ENCODE peak calls at places on chromosomes 13 and 19, in ten cellular contexts. One of them, this sample, is unnamed.

GRCh38 chr13:32932376-32932775 is 83.8 kb upstream of the KL start:
- DNase-seq in ascending aorta: no peak
- DNase-seq in fibroblast of lung: no peak
- DNase-seq in tibial nerve: no peak
- DNase-seq in psoas muscle: no peak
- DNase-seq in A172: no peak
- DNase-seq in activated CD4-positive, CD25-positive, alpha-beta regulatory T cell treated with anti-CD3 and anti-CD28 coated beads, Interleukin-2, amount 50 U/mL, for 16 hours: no peak
- DNase-seq in stimulated activated naive B cell treated with anti-CD40 and anti-IgM and Interleukin-4, amounts not matched to agents 10 μg/mL and 1 μg/mL and 100 μg/mL, for 72 hours: no peak
- DNase-seq in foreskin fibroblast: no peak
- DNase-seq in HT-29: no peak
- DNase-seq in this sample: no peak

GRCh38 chr13:78382946-78383542 is 220.3 kb downstream of the POU4F1 start:
- DNase-seq in ascending aorta: no peak
- DNase-seq in fibroblast of lung: peak; percentile 31
- DNase-seq in tibial nerve: no peak
- DNase-seq in psoas muscle: no peak
- DNase-seq in A172: no peak
- DNase-seq in activated CD4-positive, CD25-positive, alpha-beta regulatory T cell treated with anti-CD3 and anti-CD28 coated beads, Interleukin-2, amount 50 U/mL, for 16 hours: no peak
- DNase-seq in stimulated activated naive B cell treated with anti-CD40 and anti-IgM and Interleukin-4, amounts not matched to agents 10 μg/mL and 1 μg/mL and 100 μg/mL, for 72 hours: no peak
- DNase-seq in foreskin fibroblast: no peak
- DNase-seq in HT-29: no peak
- DNase-seq in this sample: no peak

GRCh38 chr19:47027586-47028371 is 8.1 kb downstream of the NPAS1 start:
- DNase-seq in ascending aorta: no peak
- DNase-seq in fibroblast of lung: no peak
- DNase-seq in tibial nerve: no peak
- DNase-seq in psoas muscle: no peak
- DNase-seq in A172: no peak
- DNase-seq in activated CD4-positive, CD25-positive, alpha-beta regulatory T cell treated with anti-CD3 and anti-CD28 coated beads, Interleukin-2, amount 50 U/mL, for 16 hours: no peak
- DNase-seq in stimulated activated naive B cell treated with anti-CD40 and anti-IgM and Interleukin-4, amounts not matched to agents 10 μg/mL and 1 μg/mL and 100 μg/mL, for 72 hours: no peak
- DNase-seq in foreskin fibroblast: no peak
- DNase-seq in HT-29: no peak
- DNase-seq in this sample: no peak

GRCh38 chr13:75226755-75227435 is 255.1 kb downstream of the TBC1D4 start:
- DNase-seq in ascending aorta: no peak
- DNase-seq in fibroblast of lung: peak; percentile 88
- DNase-seq in tibial nerve: no peak
- DNase-seq in psoas muscle: no peak
- DNase-seq in A172: peak; percentile 92
- DNase-seq in activated CD4-positive, CD25-positive, alpha-beta regulatory T cell treated with anti-CD3 and anti-CD28 coated beads, Interleukin-2, amount 50 U/mL, for 16 hours: no peak
- DNase-seq in stimulated activated naive B cell treated with anti-CD40 and anti-IgM and Interleukin-4, amounts not matched to agents 10 μg/mL and 1 μg/mL and 100 μg/mL, for 72 hours: no peak
- DNase-seq in foreskin fibroblast: peak; percentile 90
- DNase-seq in HT-29: no peak
- DNase-seq in this sample: no peak

GRCh38 chr19:6802336-6803035 is 30.0 kb downstream of the VAV1 start:
- DNase-seq in ascending aorta: peak; percentile 28
- DNase-seq in fibroblast of lung: no peak
- DNase-seq in tibial nerve: no peak
- DNase-seq in psoas muscle: peak; percentile 27
- DNase-seq in A172: peak; percentile 38
- DNase-seq in activated CD4-positive, CD25-positive, alpha-beta regulatory T cell treated with anti-CD3 and anti-CD28 coated beads, Interleukin-2, amount 50 U/mL, for 16 hours: peak; percentile 39
- DNase-seq in stimulated activated naive B cell treated with anti-CD40 and anti-IgM and Interleukin-4, amounts not matched to agents 10 μg/mL and 1 μg/mL and 100 μg/mL, for 72 hours: peak; percentile 75
- DNase-seq in foreskin fibroblast: no peak
- DNase-seq in HT-29: no peak
- DNase-seq in this sample: peak; percentile 28

GRCh38 chr13:74287672-74288169 is 153.5 kb upstream of the KLF12 start:
- DNase-seq in ascending aorta: peak; percentile 47
- DNase-seq in fibroblast of lung: peak; percentile 90
- DNase-seq in tibial nerve: peak; percentile 50
- DNase-seq in psoas muscle: peak; percentile 71
- DNase-seq in A172: peak; percentile 14
- DNase-seq in activated CD4-positive, CD25-positive, alpha-beta regulatory T cell treated with anti-CD3 and anti-CD28 coated beads, Interleukin-2, amount 50 U/mL, for 16 hours: peak; percentile 49
- DNase-seq in stimulated activated naive B cell treated with anti-CD40 and anti-IgM and Interleukin-4, amounts not matched to agents 10 μg/mL and 1 μg/mL and 100 μg/mL, for 72 hours: peak; percentile 50
- DNase-seq in foreskin fibroblast: peak; percentile 87
- DNase-seq in HT-29: peak; percentile 98
- DNase-seq in this sample: peak; percentile 14

GRCh38 chr13:56659041-56659471 is 481.7 kb upstream of the PRR20A start:
- DNase-seq in ascending aorta: no peak
- DNase-seq in fibroblast of lung: no peak
- DNase-seq in tibial nerve: no peak
- DNase-seq in psoas muscle: no peak
- DNase-seq in A172: no peak
- DNase-seq in activated CD4-positive, CD25-positive, alpha-beta regulatory T cell treated with anti-CD3 and anti-CD28 coated beads, Interleukin-2, amount 50 U/mL, for 16 hours: no peak
- DNase-seq in stimulated activated naive B cell treated with anti-CD40 and anti-IgM and Interleukin-4, amounts not matched to agents 10 μg/mL and 1 μg/mL and 100 μg/mL, for 72 hours: no peak
- DNase-seq in foreskin fibroblast: no peak
- DNase-seq in HT-29: no peak
- DNase-seq in this sample: no peak

GRCh38 chr19:12788682-12789097 is 2.6 kb upstream of the JUNB start:
- DNase-seq in ascending aorta: peak; percentile 57
- DNase-seq in fibroblast of lung: peak; percentile 63
- DNase-seq in tibial nerve: no peak
- DNase-seq in psoas muscle: peak; percentile 85
- DNase-seq in A172: peak; percentile 81
- DNase-seq in activated CD4-positive, CD25-positive, alpha-beta regulatory T cell treated with anti-CD3 and anti-CD28 coated beads, Interleukin-2, amount 50 U/mL, for 16 hours: no peak
- DNase-seq in stimulated activated naive B cell treated with anti-CD40 and anti-IgM and Interleukin-4, amounts not matched to agents 10 μg/mL and 1 μg/mL and 100 μg/mL, for 72 hours: peak; percentile 90
- DNase-seq in foreskin fibroblast: peak; percentile 87
- DNase-seq in HT-29: peak; percentile 75
- DNase-seq in this sample: no peak

GRCh38 chr13:75986818-75987217 is 350.7 kb downstream of the LMO7 start:
- DNase-seq in ascending aorta: no peak
- DNase-seq in fibroblast of lung: no peak
- DNase-seq in tibial nerve: no peak
- DNase-seq in psoas muscle: no peak
- DNase-seq in A172: no peak
- DNase-seq in activated CD4-positive, CD25-positive, alpha-beta regulatory T cell treated with anti-CD3 and anti-CD28 coated beads, Interleukin-2, amount 50 U/mL, for 16 hours: no peak
- DNase-seq in stimulated activated naive B cell treated with anti-CD40 and anti-IgM and Interleukin-4, amounts not matched to agents 10 μg/mL and 1 μg/mL and 100 μg/mL, for 72 hours: no peak
- DNase-seq in foreskin fibroblast: no peak
- DNase-seq in HT-29: no peak
- DNase-seq in this sample: peak; percentile 2

GRCh38 chr13:35964764-35965163 is 166.4 kb downstream of the DCLK1 start:
- DNase-seq in ascending aorta: no peak
- DNase-seq in fibroblast of lung: peak; percentile 95
- DNase-seq in tibial nerve: no peak
- DNase-seq in psoas muscle: no peak
- DNase-seq in A172: no peak
- DNase-seq in activated CD4-positive, CD25-positive, alpha-beta regulatory T cell treated with anti-CD3 and anti-CD28 coated beads, Interleukin-2, amount 50 U/mL, for 16 hours: no peak
- DNase-seq in stimulated activated naive B cell treated with anti-CD40 and anti-IgM and Interleukin-4, amounts not matched to agents 10 μg/mL and 1 μg/mL and 100 μg/mL, for 72 hours: no peak
- DNase-seq in foreskin fibroblast: peak; percentile 86
- DNase-seq in HT-29: no peak
- DNase-seq in this sample: no peak

GRCh38 chr13:97298816-97299215 is 76.7 kb downstream of the MBNL2 start:
- DNase-seq in ascending aorta: no peak
- DNase-seq in fibroblast of lung: peak; percentile 33
- DNase-seq in tibial nerve: no peak
- DNase-seq in psoas muscle: no peak
- DNase-seq in A172: no peak
- DNase-seq in activated CD4-positive, CD25-positive, alpha-beta regulatory T cell treated with anti-CD3 and anti-CD28 coated beads, Interleukin-2, amount 50 U/mL, for 16 hours: no peak
- DNase-seq in stimulated activated naive B cell treated with anti-CD40 and anti-IgM and Interleukin-4, amounts not matched to agents 10 μg/mL and 1 μg/mL and 100 μg/mL, for 72 hours: no peak
- DNase-seq in foreskin fibroblast: peak; percentile 48
- DNase-seq in HT-29: no peak
- DNase-seq in this sample: no peak

GRCh38 chr19:32896516-32897214 is 27.1 kb upstream of the SLC7A9 start:
- DNase-seq in ascending aorta: no peak
- DNase-seq in fibroblast of lung: peak; percentile 21
- DNase-seq in tibial nerve: no peak
- DNase-seq in psoas muscle: no peak
- DNase-seq in A172: no peak
- DNase-seq in activated CD4-positive, CD25-positive, alpha-beta regulatory T cell treated with anti-CD3 and anti-CD28 coated beads, Interleukin-2, amount 50 U/mL, for 16 hours: no peak
- DNase-seq in stimulated activated naive B cell treated with anti-CD40 and anti-IgM and Interleukin-4, amounts not matched to agents 10 μg/mL and 1 μg/mL and 100 μg/mL, for 72 hours: no peak
- DNase-seq in foreskin fibroblast: peak; percentile 11
- DNase-seq in HT-29: no peak
- DNase-seq in this sample: no peak

GRCh38 chr13:51614350-51614786 is 30.1 kb downstream of the WDFY2 start:
- DNase-seq in ascending aorta: no peak
- DNase-seq in fibroblast of lung: no peak
- DNase-seq in tibial nerve: no peak
- DNase-seq in psoas muscle: peak; percentile 32
- DNase-seq in A172: no peak
- DNase-seq in activated CD4-positive, CD25-positive, alpha-beta regulatory T cell treated with anti-CD3 and anti-CD28 coated beads, Interleukin-2, amount 50 U/mL, for 16 hours: no peak
- DNase-seq in stimulated activated naive B cell treated with anti-CD40 and anti-IgM and Interleukin-4, amounts not matched to agents 10 μg/mL and 1 μg/mL and 100 μg/mL, for 72 hours: peak; percentile 21
- DNase-seq in foreskin fibroblast: peak; percentile 71
- DNase-seq in HT-29: peak; percentile 68
- DNase-seq in this sample: peak; percentile 35

GRCh38 chr19:55251296-55252081 is 7.3 kb downstream of the PPP6R1 start:
- DNase-seq in ascending aorta: no peak
- DNase-seq in fibroblast of lung: no peak
- DNase-seq in tibial nerve: no peak
- DNase-seq in psoas muscle: no peak
- DNase-seq in A172: peak; percentile 81
- DNase-seq in activated CD4-positive, CD25-positive, alpha-beta regulatory T cell treated with anti-CD3 and anti-CD28 coated beads, Interleukin-2, amount 50 U/mL, for 16 hours: no peak
- DNase-seq in stimulated activated naive B cell treated with anti-CD40 and anti-IgM and Interleukin-4, amounts not matched to agents 10 μg/mL and 1 μg/mL and 100 μg/mL, for 72 hours: peak; percentile 57
- DNase-seq in foreskin fibroblast: no peak
- DNase-seq in HT-29: peak; percentile 45
- DNase-seq in this sample: no peak

GRCh38 chr13:97781891-97782305 is 171.6 kb upstream of the IPO5 start:
- DNase-seq in ascending aorta: peak; percentile 16
- DNase-seq in fibroblast of lung: no peak
- DNase-seq in tibial nerve: no peak
- DNase-seq in psoas muscle: no peak
- DNase-seq in A172: no peak
- DNase-seq in activated CD4-positive, CD25-positive, alpha-beta regulatory T cell treated with anti-CD3 and anti-CD28 coated beads, Interleukin-2, amount 50 U/mL, for 16 hours: no peak
- DNase-seq in stimulated activated naive B cell treated with anti-CD40 and anti-IgM and Interleukin-4, amounts not matched to agents 10 μg/mL and 1 μg/mL and 100 μg/mL, for 72 hours: no peak
- DNase-seq in foreskin fibroblast: no peak
- DNase-seq in HT-29: no peak
- DNase-seq in this sample: no peak

GRCh38 chr19:53172892-53173291 is 14.0 kb upstream of the ZNF347 start:
- DNase-seq in ascending aorta: no peak
- DNase-seq in fibroblast of lung: peak; percentile 39
- DNase-seq in tibial nerve: no peak
- DNase-seq in psoas muscle: no peak
- DNase-seq in A172: no peak
- DNase-seq in activated CD4-positive, CD25-positive, alpha-beta regulatory T cell treated with anti-CD3 and anti-CD28 coated beads, Interleukin-2, amount 50 U/mL, for 16 hours: no peak
- DNase-seq in stimulated activated naive B cell treated with anti-CD40 and anti-IgM and Interleukin-4, amounts not matched to agents 10 μg/mL and 1 μg/mL and 100 μg/mL, for 72 hours: no peak
- DNase-seq in foreskin fibroblast: peak; percentile 60
- DNase-seq in HT-29: no peak
- DNase-seq in this sample: no peak

GRCh38 chr19:43463381-43464088 is 1.9 kb downstream of the LYPD3 start:
- DNase-seq in ascending aorta: peak; percentile 90
- DNase-seq in fibroblast of lung: peak; percentile 91
- DNase-seq in tibial nerve: peak; percentile 96
- DNase-seq in psoas muscle: peak; percentile 95
- DNase-seq in A172: peak; percentile 91
- DNase-seq in activated CD4-positive, CD25-positive, alpha-beta regulatory T cell treated with anti-CD3 and anti-CD28 coated beads, Interleukin-2, amount 50 U/mL, for 16 hours: peak; percentile 98
- DNase-seq in stimulated activated naive B cell treated with anti-CD40 and anti-IgM and Interleukin-4, amounts not matched to agents 10 μg/mL and 1 μg/mL and 100 μg/mL, for 72 hours: peak; percentile 94
- DNase-seq in foreskin fibroblast: peak; percentile 95
- DNase-seq in HT-29: peak; percentile 99
- DNase-seq in this sample: peak; percentile 96

GRCh38 chr19:40630571-40631160 is 29.5 kb downstream of the LTBP4 start:
- DNase-seq in ascending aorta: no peak
- DNase-seq in fibroblast of lung: no peak
- DNase-seq in tibial nerve: no peak
- DNase-seq in psoas muscle: no peak
- DNase-seq in A172: no peak
- DNase-seq in activated CD4-positive, CD25-positive, alpha-beta regulatory T cell treated with anti-CD3 and anti-CD28 coated beads, Interleukin-2, amount 50 U/mL, for 16 hours: no peak
- DNase-seq in stimulated activated naive B cell treated with anti-CD40 and anti-IgM and Interleukin-4, amounts not matched to agents 10 μg/mL and 1 μg/mL and 100 μg/mL, for 72 hours: no peak
- DNase-seq in foreskin fibroblast: no peak
- DNase-seq in HT-29: no peak
- DNase-seq in this sample: no peak

GRCh38 chr13:49958321-49958720 is 22.2 kb upstream of the SPRYD7 start:
- DNase-seq in ascending aorta: no peak
- DNase-seq in fibroblast of lung: no peak
- DNase-seq in tibial nerve: no peak
- DNase-seq in psoas muscle: no peak
- DNase-seq in A172: no peak
- DNase-seq in activated CD4-positive, CD25-positive, alpha-beta regulatory T cell treated with anti-CD3 and anti-CD28 coated beads, Interleukin-2, amount 50 U/mL, for 16 hours: no peak
- DNase-seq in stimulated activated naive B cell treated with anti-CD40 and anti-IgM and Interleukin-4, amounts not matched to agents 10 μg/mL and 1 μg/mL and 100 μg/mL, for 72 hours: no peak
- DNase-seq in foreskin fibroblast: peak; percentile 19
- DNase-seq in HT-29: no peak
- DNase-seq in this sample: no peak

GRCh38 chr13:49828452-49828851 is 36.0 kb upstream of the KPNA3 start:
- DNase-seq in ascending aorta: no peak
- DNase-seq in fibroblast of lung: no peak
- DNase-seq in tibial nerve: no peak
- DNase-seq in psoas muscle: no peak
- DNase-seq in A172: no peak
- DNase-seq in activated CD4-positive, CD25-positive, alpha-beta regulatory T cell treated with anti-CD3 and anti-CD28 coated beads, Interleukin-2, amount 50 U/mL, for 16 hours: no peak
- DNase-seq in stimulated activated naive B cell treated with anti-CD40 and anti-IgM and Interleukin-4, amounts not matched to agents 10 μg/mL and 1 μg/mL and 100 μg/mL, for 72 hours: no peak
- DNase-seq in foreskin fibroblast: no peak
- DNase-seq in HT-29: peak; percentile 22
- DNase-seq in this sample: no peak

GRCh38 chr19:11242864-11243797 is 3.7 kb downstream of the ANGPTL8 start:
- DNase-seq in ascending aorta: peak; percentile 70
- DNase-seq in fibroblast of lung: peak; percentile 86
- DNase-seq in tibial nerve: peak; percentile 94
- DNase-seq in psoas muscle: peak; percentile 93
- DNase-seq in A172: peak; percentile 84
- DNase-seq in activated CD4-positive, CD25-positive, alpha-beta regulatory T cell treated with anti-CD3 and anti-CD28 coated beads, Interleukin-2, amount 50 U/mL, for 16 hours: peak; percentile 70
- DNase-seq in stimulated activated naive B cell treated with anti-CD40 and anti-IgM and Interleukin-4, amounts not matched to agents 10 μg/mL and 1 μg/mL and 100 μg/mL, for 72 hours: peak; percentile 70
- DNase-seq in foreskin fibroblast: peak; percentile 91
- DNase-seq in HT-29: peak; percentile 85
- DNase-seq in this sample: peak; percentile 99

GRCh38 chr19:6271721-6272410 is 7.9 kb downstream of the MLLT1 start:
- DNase-seq in ascending aorta: no peak
- DNase-seq in fibroblast of lung: peak; percentile 74
- DNase-seq in tibial nerve: peak; percentile 64
- DNase-seq in psoas muscle: peak; percentile 91
- DNase-seq in A172: no peak
- DNase-seq in activated CD4-positive, CD25-positive, alpha-beta regulatory T cell treated with anti-CD3 and anti-CD28 coated beads, Interleukin-2, amount 50 U/mL, for 16 hours: no peak
- DNase-seq in stimulated activated naive B cell treated with anti-CD40 and anti-IgM and Interleukin-4, amounts not matched to agents 10 μg/mL and 1 μg/mL and 100 μg/mL, for 72 hours: no peak
- DNase-seq in foreskin fibroblast: peak; percentile 82
- DNase-seq in HT-29: no peak
- DNase-seq in this sample: no peak

GRCh38 chr19:9883231-9883758 is 48.2 kb downstream of the PIN1 start:
- DNase-seq in ascending aorta: no peak
- DNase-seq in fibroblast of lung: no peak
- DNase-seq in tibial nerve: no peak
- DNase-seq in psoas muscle: no peak
- DNase-seq in A172: no peak
- DNase-seq in activated CD4-positive, CD25-positive, alpha-beta regulatory T cell treated with anti-CD3 and anti-CD28 coated beads, Interleukin-2, amount 50 U/mL, for 16 hours: no peak
- DNase-seq in stimulated activated naive B cell treated with anti-CD40 and anti-IgM and Interleukin-4, amounts not matched to agents 10 μg/mL and 1 μg/mL and 100 μg/mL, for 72 hours: no peak
- DNase-seq in foreskin fibroblast: no peak
- DNase-seq in HT-29: no peak
- DNase-seq in this sample: no peak

GRCh38 chr13:44819762-44820161 is 169.5 kb downstream of the NUFIP1 start:
- DNase-seq in ascending aorta: no peak
- DNase-seq in fibroblast of lung: peak; percentile 54
- DNase-seq in tibial nerve: no peak
- DNase-seq in psoas muscle: no peak
- DNase-seq in A172: no peak
- DNase-seq in activated CD4-positive, CD25-positive, alpha-beta regulatory T cell treated with anti-CD3 and anti-CD28 coated beads, Interleukin-2, amount 50 U/mL, for 16 hours: no peak
- DNase-seq in stimulated activated naive B cell treated with anti-CD40 and anti-IgM and Interleukin-4, amounts not matched to agents 10 μg/mL and 1 μg/mL and 100 μg/mL, for 72 hours: no peak
- DNase-seq in foreskin fibroblast: no peak
- DNase-seq in HT-29: no peak
- DNase-seq in this sample: no peak

GRCh38 chr19:21697171-21697570 is 70.2 kb downstream of the ZNF100 start:
- DNase-seq in ascending aorta: no peak
- DNase-seq in fibroblast of lung: no peak
- DNase-seq in tibial nerve: no peak
- DNase-seq in psoas muscle: no peak
- DNase-seq in A172: no peak
- DNase-seq in activated CD4-positive, CD25-positive, alpha-beta regulatory T cell treated with anti-CD3 and anti-CD28 coated beads, Interleukin-2, amount 50 U/mL, for 16 hours: no peak
- DNase-seq in stimulated activated naive B cell treated with anti-CD40 and anti-IgM and Interleukin-4, amounts not matched to agents 10 μg/mL and 1 μg/mL and 100 μg/mL, for 72 hours: no peak
- DNase-seq in foreskin fibroblast: no peak
- DNase-seq in HT-29: no peak
- DNase-seq in this sample: no peak

GRCh38 chr19:48487944-48488343 is 18.8 kb downstream of the CYTH2 start:
- DNase-seq in ascending aorta: peak; percentile 62
- DNase-seq in fibroblast of lung: peak; percentile 65
- DNase-seq in tibial nerve: no peak
- DNase-seq in psoas muscle: peak; percentile 76
- DNase-seq in A172: peak; percentile 89
- DNase-seq in activated CD4-positive, CD25-positive, alpha-beta regulatory T cell treated with anti-CD3 and anti-CD28 coated beads, Interleukin-2, amount 50 U/mL, for 16 hours: no peak
- DNase-seq in stimulated activated naive B cell treated with anti-CD40 and anti-IgM and Interleukin-4, amounts not matched to agents 10 μg/mL and 1 μg/mL and 100 μg/mL, for 72 hours: no peak
- DNase-seq in foreskin fibroblast: peak; percentile 95
- DNase-seq in HT-29: peak; percentile 99
- DNase-seq in this sample: no peak

GRCh38 chr19:45640849-45641273 is 1.7 kb upstream of the EML2 start:
- DNase-seq in ascending aorta: no peak
- DNase-seq in fibroblast of lung: no peak
- DNase-seq in tibial nerve: no peak
- DNase-seq in psoas muscle: no peak
- DNase-seq in A172: no peak
- DNase-seq in activated CD4-positive, CD25-positive, alpha-beta regulatory T cell treated with anti-CD3 and anti-CD28 coated beads, Interleukin-2, amount 50 U/mL, for 16 hours: no peak
- DNase-seq in stimulated activated naive B cell treated with anti-CD40 and anti-IgM and Interleukin-4, amounts not matched to agents 10 μg/mL and 1 μg/mL and 100 μg/mL, for 72 hours: no peak
- DNase-seq in foreskin fibroblast: no peak
- DNase-seq in HT-29: no peak
- DNase-seq in this sample: no peak

GRCh38 chr13:43880930-43881329 is 1.2 kb downstream of the LACC1 start:
- DNase-seq in ascending aorta: no peak
- DNase-seq in fibroblast of lung: peak; percentile 10
- DNase-seq in tibial nerve: no peak
- DNase-seq in psoas muscle: no peak
- DNase-seq in A172: no peak
- DNase-seq in activated CD4-positive, CD25-positive, alpha-beta regulatory T cell treated with anti-CD3 and anti-CD28 coated beads, Interleukin-2, amount 50 U/mL, for 16 hours: no peak
- DNase-seq in stimulated activated naive B cell treated with anti-CD40 and anti-IgM and Interleukin-4, amounts not matched to agents 10 μg/mL and 1 μg/mL and 100 μg/mL, for 72 hours: no peak
- DNase-seq in foreskin fibroblast: peak; percentile 17
- DNase-seq in HT-29: no peak
- DNase-seq in this sample: no peak